ENCODE peak calls at places on chromosomes 16 and 17, in ten cellular contexts. E is OCI-LY7; N is left ventricle myocardium inferior; S is MM.1S; M is tibial artery; I is heart right ventricle; Z is neural progenitor cell; Q is PC-9; G is progenitor cell of endocrine pancreas; D is CD4-positive, alpha-beta T cell. K is an unnamed sample.

GRCh38 chr17:27577124-27577761 is 53.7 kb upstream of the LGALS9 start:
- DNase-seq in G (no peak), I (no peak), E (no peak), N (no peak), D (no peak), M (no peak), S (no peak), Q (no peak), Z (peak), K (peak)

GRCh38 chr17:2223617-2223927 is 80.0 kb downstream of the SMG6 start:
- DNase-seq in Q (no peak), S (no peak), G (no peak), N (no peak), M (no peak), Z (no peak), E (no peak), D (no peak), I (no peak), K (no peak)

GRCh38 chr16:83727018-83727417 is 80.8 kb upstream of the HSBP1 start:
- DNase-seq in Q (no peak), N (no peak), S (no peak), Z (no peak), D (no peak), E (no peak), M (no peak), I (no peak), G (no peak), K (no peak)

GRCh38 chr16:74034862-74035261 is 261.8 kb upstream of the PSMD7 start:
- DNase-seq in G (no peak), D (no peak), E (peak), I (no peak), Z (peak), S (no peak), M (no peak), Q (no peak), N (no peak), K (no peak)

GRCh38 chr17:45149669-45150603 is 1.7 kb downstream of the HEXIM1 start:
- DNase-seq in Q (peak), S (peak), I (peak), D (no peak), G (no peak), M (peak), Z (peak), N (peak), E (peak), K (peak)

GRCh38 chr17:34503804-34504203 is 75.6 kb upstream of the TMEM132E start:
- DNase-seq in G (no peak), Q (peak), M (no peak), N (peak), I (peak), D (no peak), E (no peak), S (peak), Z (peak), K (no peak)

GRCh38 chr17:28511858-28512461 is 5.8 kb downstream of the FOXN1 start:
- DNase-seq in Q (no peak), E (no peak), Z (no peak), S (no peak), G (no peak), I (no peak), M (no peak), N (no peak), D (no peak), K (no peak)

GRCh38 chr17:16443390-16444257 is 28.3 kb downstream of the TRPV2 start:
- DNase-seq in Q (no peak), I (no peak), N (no peak), D (no peak), G (no peak), Z (no peak), M (no peak), S (no peak), E (no peak), K (no peak)

GRCh38 chr16:78004501-78004900 is 17.8 kb upstream of the CLEC3A start:
- DNase-seq in G (no peak), D (no peak), Q (no peak), S (no peak), I (no peak), M (no peak), E (no peak), N (no peak), Z (no peak), K (no peak)

GRCh38 chr16:30767767-30768465 is 5.8 kb downstream of the RNF40 start:
- DNase-seq in I (no peak), S (no peak), M (no peak), Q (no peak), N (no peak), E (peak), Z (no peak), D (no peak), G (no peak), K (no peak)

GRCh38 chr17:77546772-77547201 is 406.0 kb downstream of the SEC14L1 start:
- DNase-seq in N (no peak), S (no peak), E (no peak), Q (no peak), D (no peak), Z (peak), I (no peak), G (no peak), M (no peak), K (no peak)

GRCh38 chr17:27506348-27507218 is 50.3 kb downstream of the KSR1 start:
- DNase-seq in E (peak), M (no peak), G (no peak), N (no peak), D (no peak), I (no peak), Q (peak), S (no peak), Z (peak), K (no peak)

GRCh38 chr16:67481561-67482259 is 753 bp upstream of the ATP6V0D1 start:
- DNase-seq in N (peak), G (no peak), D (peak), Z (no peak), Q (no peak), E (peak), S (peak), I (peak), M (no peak), K (no peak)

GRCh38 chr16:87127061-87127765 is 190.0 kb downstream of the C16orf95 start:
- DNase-seq in Z (no peak), Q (no peak), G (no peak), E (no peak), S (no peak), M (peak), D (no peak), I (peak), N (peak), K (no peak)

GRCh38 chr17:42989726-42990652 is 8.2 kb upstream of the RPL27 start:
- DNase-seq in D (no peak), E (no peak), Q (peak), Z (no peak), S (no peak), G (no peak), N (no peak), M (no peak), I (no peak), K (no peak)

GRCh38 chr17:27408891-27409290 is 47.4 kb upstream of the KSR1 start:
- DNase-seq in N (no peak), E (no peak), Z (no peak), I (no peak), G (no peak), S (no peak), Q (no peak), D (no peak), M (no peak), K (no peak)

GRCh38 chr17:72381597-72382397 is 261.0 kb downstream of the SOX9 start:
- DNase-seq in G (no peak), S (peak), E (no peak), I (no peak), D (no peak), Q (no peak), N (no peak), M (no peak), Z (peak), K (no peak)

GRCh38 chr17:68074279-68074678 is 38.7 kb downstream of the KPNA2 start:
- DNase-seq in Z (no peak), I (no peak), S (no peak), G (no peak), D (no peak), N (no peak), M (peak), E (no peak), Q (no peak), K (no peak)

GRCh38 chr17:62693616-62694415 is 66.3 kb downstream of the MRC2 start:
- DNase-seq in S (no peak), M (no peak), E (no peak), D (no peak), Q (no peak), G (no peak), N (no peak), Z (no peak), I (no peak), K (no peak)

GRCh38 chr16:78900039-78900811 is 700.3 kb downstream of the MAF start:
- DNase-seq in Z (no peak), D (no peak), M (no peak), Q (no peak), S (no peak), N (no peak), I (no peak), G (no peak), E (no peak), K (no peak)

GRCh38 chr17:2624292-2624731 is 30.9 kb downstream of the PAFAH1B1 start:
- DNase-seq in E (peak), G (no peak), M (no peak), Q (no peak), S (no peak), I (no peak), Z (no peak), N (no peak), D (no peak), K (no peak)

GRCh38 chr16:66832661-66833305 is 2.0 kb upstream of the NAE1 start:
- DNase-seq in S (no peak), N (no peak), Z (no peak), D (no peak), M (no peak), I (no peak), Q (peak), E (no peak), G (no peak), K (no peak)

GRCh38 chr17:19578545-19578944 is 44.9 kb downstream of the SLC47A1 start:
- DNase-seq in S (no peak), Z (peak), M (no peak), Q (no peak), G (no peak), D (no peak), N (no peak), E (no peak), I (no peak), K (no peak)

GRCh38 chr16:52540910-52541309 is 6.0 kb downstream of the TOX3 start:
- DNase-seq in Q (no peak), G (no peak), M (no peak), E (no peak), I (no peak), D (no peak), S (no peak), N (no peak), Z (no peak), K (no peak)

GRCh38 chr16:84175351-84176081 is 11.3 kb downstream of the TAF1C start:
- DNase-seq in Q (peak), D (peak), I (no peak), S (peak), N (no peak), M (no peak), Z (peak), G (peak), E (peak), K (peak)

GRCh38 chr17:41522301-41523224 is 3.9 kb upstream of the KRT15 start:
- DNase-seq in Q (peak), Z (no peak), N (no peak), E (no peak), M (no peak), G (no peak), S (no peak), I (no peak), D (no peak), K (no peak)

GRCh38 chr17:4073983-4074830 is 68.6 kb downstream of the ZZEF1 start:
- DNase-seq in D (no peak), S (peak), N (no peak), I (peak), Q (no peak), E (peak), G (no peak), Z (no peak), M (no peak), K (no peak)

GRCh38 chr17:4072487-4073157 is 70.2 kb downstream of the ZZEF1 start:
- DNase-seq in S (no peak), Z (no peak), E (no peak), D (no peak), N (no peak), M (no peak), I (no peak), Q (peak), G (no peak), K (no peak)

GRCh38 chr17:4080686-4081085 is 62.1 kb downstream of the ZZEF1 start:
- DNase-seq in Q (no peak), G (no peak), M (no peak), N (no peak), I (no peak), E (no peak), D (no peak), Z (no peak), S (no peak), K (no peak)

DNA sequence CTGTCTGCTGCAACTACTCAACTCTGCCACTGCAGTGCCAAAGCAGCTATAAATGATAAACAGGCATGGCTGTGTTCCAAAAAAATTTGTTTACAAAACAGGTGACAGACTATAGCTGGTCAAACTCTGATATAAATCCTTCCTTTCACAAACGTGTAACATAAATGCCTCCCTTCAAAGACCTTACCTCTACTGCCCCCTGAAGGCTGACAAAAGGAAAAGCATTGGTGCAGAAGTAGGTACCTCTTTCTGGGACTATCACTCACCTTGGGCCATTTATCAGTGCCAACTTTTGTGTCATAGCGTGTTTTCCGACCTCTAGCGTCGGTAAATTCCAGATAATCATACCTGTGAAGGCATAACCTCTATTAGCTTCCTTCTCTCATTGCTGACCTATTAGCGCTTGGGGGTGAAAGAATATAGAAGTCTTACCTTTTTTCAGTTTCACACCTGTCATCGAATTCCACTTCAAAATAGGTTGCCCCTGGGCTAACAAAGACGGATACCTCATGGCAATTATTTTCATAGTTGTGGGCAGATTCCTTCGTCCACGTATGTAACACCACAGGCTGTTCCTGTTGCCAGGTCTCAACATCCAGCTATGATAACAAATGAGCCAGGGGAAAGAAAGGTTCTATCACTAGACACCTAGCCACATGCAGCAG is 67.9 kb downstream of the ZZEF1 start:
- DNase-seq in G (no peak), S (peak), I (no peak), Q (peak), D (no peak), Z (peak), N (no peak), E (peak), M (no peak), K (no peak)
- TF ChIP-seq CTCF in G (peak), S (peak), I (peak), Q (peak), D (peak), Z (peak), N (peak), E (peak), M (peak), K (peak)

DNA sequence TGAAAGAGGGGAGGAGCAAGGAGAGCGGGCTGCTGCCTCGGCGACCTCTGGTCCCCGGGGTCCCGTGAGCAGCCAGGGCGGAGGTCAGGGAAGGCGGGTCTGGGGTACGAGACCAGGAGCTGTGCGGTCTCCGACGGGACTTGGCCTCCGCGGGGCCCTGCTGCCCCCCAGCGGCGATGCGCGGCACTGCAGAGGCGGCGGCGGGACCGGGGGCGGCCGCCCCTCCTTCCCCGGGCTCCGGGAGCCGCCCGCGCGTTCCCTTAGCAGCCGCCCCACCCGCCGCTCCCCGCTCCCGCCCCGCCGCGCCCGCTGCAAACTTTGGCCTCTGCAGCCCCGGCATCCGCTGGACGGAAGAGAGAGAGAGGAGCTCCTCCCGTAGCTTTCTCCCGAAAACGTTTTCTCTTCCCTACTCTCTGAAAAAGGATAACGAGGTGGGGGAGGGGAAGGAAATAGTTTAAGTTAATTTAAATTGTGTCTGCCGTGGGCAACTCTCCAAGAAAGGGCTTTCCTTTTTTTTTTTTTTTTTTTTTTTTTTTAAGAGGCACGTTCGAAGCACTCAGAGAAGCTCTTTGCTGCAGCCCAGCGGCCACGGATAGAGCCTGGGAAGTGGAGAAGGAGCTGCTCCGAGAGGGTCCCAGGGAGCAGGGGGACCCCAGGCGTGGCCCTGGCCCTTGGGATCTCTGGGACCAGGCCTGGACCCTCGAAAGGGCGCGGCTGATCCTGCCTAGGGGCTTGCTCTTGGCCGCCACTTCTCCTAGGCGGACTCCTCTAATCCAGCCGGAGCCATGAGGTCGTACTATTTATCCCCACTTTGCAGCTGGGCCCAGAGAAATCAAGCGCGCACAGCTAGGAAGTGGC is 43.2 kb downstream of the C16orf82 start:
- DNase-seq in Q (no peak), S (peak), I (peak), Z (peak), G (peak), D (peak), M (peak), E (peak), N (peak), K (peak)
- TF ChIP-seq CTCF in Q (peak), S (peak), I (peak), Z (peak), G (peak), D (peak), M (peak), E (peak), N (peak), K (peak)

GRCh38 chr17:79657861-79658810 is 47.3 kb upstream of the RBFOX3 start:
- DNase-seq in G (peak), N (no peak), S (no peak), Q (no peak), I (no peak), D (no peak), E (no peak), Z (no peak), M (no peak), K (no peak)

GRCh38 chr17:79659376-79659775 is 48.5 kb upstream of the RBFOX3 start:
- DNase-seq in G (peak), N (no peak), I (no peak), Z (no peak), D (no peak), Q (no peak), S (no peak), M (no peak), E (no peak), K (no peak)

GRCh38 chr17:79657036-79657435 is 46.2 kb upstream of the RBFOX3 start:
- DNase-seq in S (no peak), G (peak), E (no peak), M (no peak), D (no peak), N (no peak), I (no peak), Z (no peak), Q (no peak), K (no peak)

GRCh38 chr17:79661292-79662041 is 50.6 kb upstream of the RBFOX3 start:
- DNase-seq in Z (no peak), E (no peak), Q (no peak), G (no peak), M (no peak), D (no peak), S (no peak), N (no peak), I (no peak), K (no peak)

DNA sequence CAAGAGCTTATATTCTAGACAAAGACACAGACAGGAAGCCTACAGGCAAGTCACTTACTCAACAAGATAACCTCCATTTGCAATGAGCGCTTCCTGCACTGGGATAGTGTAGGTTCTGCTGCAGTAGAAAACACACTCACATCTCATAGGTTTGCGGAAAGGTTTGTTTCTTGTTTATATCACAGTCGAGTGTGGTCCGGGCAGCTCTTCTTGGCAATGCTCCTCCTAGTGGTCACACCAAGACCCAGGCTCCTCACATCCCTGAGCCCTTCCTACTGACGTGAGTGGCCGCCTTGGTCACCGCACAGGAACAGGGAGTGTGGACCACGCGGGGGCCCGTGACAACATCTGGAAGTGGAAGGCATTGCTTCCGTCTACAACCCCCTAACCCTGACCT is 48.0 kb upstream of the RBFOX3 start:
- DNase-seq in Q (no peak), Z (peak), D (no peak), M (no peak), G (peak), N (no peak), S (no peak), I (no peak), E (peak), K (peak)
- TF ChIP-seq CTCF in Q (peak), Z (peak), D (no peak), M (no peak), G (peak), N (peak), S (peak), I (peak), E (peak), K (peak)

GRCh38 chr16:25030420-25031131 is 15.4 kb upstream of the ARHGAP17 start:
- DNase-seq in Q (no peak), D (no peak), E (peak), G (no peak), S (no peak), Z (no peak), N (no peak), M (no peak), I (no peak), K (no peak)

GRCh38 chr16:25031132-25031440 is 15.9 kb upstream of the ARHGAP17 start:
- DNase-seq in I (no peak), Q (no peak), Z (no peak), S (no peak), M (no peak), G (no peak), N (no peak), E (no peak), D (no peak), K (no peak)

GRCh38 chr16:25033852-25034251 is 18.7 kb upstream of the ARHGAP17 start:
- DNase-seq in D (no peak), I (no peak), G (no peak), M (no peak), E (no peak), Q (no peak), Z (no peak), N (no peak), S (no peak), K (no peak)

GRCh38 chr16:25034916-25035315 is 19.7 kb upstream of the ARHGAP17 start:
- DNase-seq in E (no peak), Z (no peak), G (no peak), M (no peak), I (no peak), Q (no peak), S (no peak), D (no peak), N (no peak), K (no peak)

DNA sequence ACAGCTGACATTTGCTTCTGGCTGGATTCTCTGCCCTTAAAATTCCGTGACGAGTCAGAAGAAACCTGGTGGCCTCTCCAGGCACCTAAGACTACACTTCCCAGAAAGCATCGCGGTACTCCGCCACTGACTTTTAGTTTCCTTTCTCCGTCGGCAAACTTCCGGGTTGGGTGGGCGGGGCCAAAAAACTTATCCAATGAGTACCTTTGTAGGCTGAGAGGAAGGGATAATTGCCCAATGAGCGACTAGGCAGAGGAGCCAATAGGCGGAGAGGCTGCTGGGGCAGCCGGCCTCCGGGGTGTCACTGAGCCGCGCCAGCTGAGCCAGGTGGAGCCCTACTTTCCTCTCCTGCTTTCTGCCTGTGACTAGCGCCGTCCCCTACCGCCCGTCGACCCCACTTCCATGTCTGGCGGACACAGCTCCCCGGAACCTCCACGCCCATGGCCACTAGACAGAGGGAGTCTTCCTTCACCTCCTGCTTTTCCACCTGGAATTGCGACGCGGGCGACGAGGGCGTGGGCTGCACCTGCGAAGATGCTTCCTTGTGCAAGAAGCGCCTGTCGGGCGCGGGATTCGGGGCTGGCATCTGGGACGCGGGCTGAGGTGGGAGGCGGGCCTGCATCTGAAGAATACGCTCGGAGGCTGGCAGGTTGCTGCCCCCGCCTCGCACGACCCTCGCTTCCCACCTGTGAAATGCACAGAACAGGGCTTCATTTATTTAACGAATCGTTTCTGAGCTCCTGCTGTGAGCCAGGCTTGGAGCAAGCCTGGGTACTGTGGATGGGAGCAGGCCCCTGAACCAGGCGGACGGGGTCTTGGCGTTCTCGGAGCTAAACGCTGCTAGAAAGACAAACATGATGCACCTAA is 16.5 kb upstream of the ARHGAP17 start:
- DNase-seq in I (peak), S (peak), Z (peak), Q (peak), N (peak), M (peak), G (peak), E (peak), D (peak), K (peak)
- TF ChIP-seq CTCF in I (no peak), S (no peak), Z (no peak), Q (no peak), N (no peak), M (no peak), G (no peak), E (no peak), D (no peak), K (no peak)